ENCODE peak calls at places on chromosome 15, in six cellular contexts. O, Q, N, L, G and A are unnamed samples.

GRCh38 chr15:43517354-43518072 is at the start of gene MAP1A:
- DNase-seq in O (peak), Q (no peak), N (peak), L (no peak), G (no peak), A (no peak)

GRCh38 chr15:44010114-44010513 is 183.3 kb downstream of the WDR76 start:
- DNase-seq in O (no peak), Q (no peak), N (no peak), L (no peak), G (no peak), A (no peak)

GRCh38 chr15:30922469-30923311 is 19.0 kb downstream of the FAN1 start:
- DNase-seq in O (peak), Q (no peak), N (no peak), L (no peak), G (no peak), A (peak)

GRCh38 chr15:98635848-98636247 is 12.5 kb upstream of the IGF1R start:
- DNase-seq in O (no peak), Q (no peak), N (no peak), L (no peak), G (peak), A (no peak)

GRCh38 chr15:63401078-63401477 is 19.4 kb upstream of the CA12 start:
- DNase-seq in O (no peak), Q (no peak), N (no peak), L (no peak), G (no peak), A (no peak)

GRCh38 chr15:63856711-63857458 is 23.1 kb upstream of the HERC1 start:
- DNase-seq in O (no peak), Q (no peak), N (no peak), L (no peak), G (no peak), A (no peak)

GRCh38 chr15:85592148-85592547 is 202.6 kb downstream of the KLHL25 start:
- DNase-seq in O (no peak), Q (no peak), N (no peak), L (no peak), G (no peak), A (no peak)

GRCh38 chr15:77575203-77575934 is 57.3 kb downstream of the LINGO1 start:
- DNase-seq in O (no peak), Q (no peak), N (no peak), L (no peak), G (no peak), A (no peak)

GRCh38 chr15:95990833-95991232 is 339.7 kb upstream of the NR2F2 start:
- DNase-seq in O (no peak), Q (no peak), N (no peak), L (peak), G (no peak), A (no peak)

GRCh38 chr15:74201656-74202420 is 749 bp downstream of the STRA6 start:
- DNase-seq in O (no peak), Q (no peak), N (no peak), L (no peak), G (no peak), A (no peak)

GRCh38 chr15:79973445-79974180 is 2.6 kb upstream of the BCL2A1 start:
- DNase-seq in O (no peak), Q (no peak), N (no peak), L (no peak), G (no peak), A (no peak)

GRCh38 chr15:58770519-58770856 is 614 bp upstream of the MINDY2 start:
- DNase-seq in O (no peak), Q (no peak), N (no peak), L (no peak), G (no peak), A (no peak)

GRCh38 chr15:51403072-51403878 is 61.8 kb downstream of the GLDN start:
- DNase-seq in O (no peak), Q (no peak), N (peak), L (no peak), G (peak), A (no peak)

GRCh38 chr15:51281368-51281967 is 56.9 kb downstream of the CYP19A1 start:
- DNase-seq in O (peak), Q (no peak), N (peak), L (no peak), G (no peak), A (peak)

GRCh38 chr15:53837263-53837662 is 77.8 kb upstream of the WDR72 start:
- DNase-seq in O (no peak), Q (no peak), N (no peak), L (no peak), G (no peak), A (peak)

GRCh38 chr15:38555686-38556334 is 8.8 kb downstream of the RASGRP1 start:
- DNase-seq in O (no peak), Q (no peak), N (no peak), L (no peak), G (no peak), A (no peak)

GRCh38 chr15:97346221-97346620 is 614.3 kb upstream of the ARRDC4 start:
- DNase-seq in O (no peak), Q (no peak), N (no peak), L (no peak), G (no peak), A (no peak)

GRCh38 chr15:39149636-39150035 is 431.2 kb upstream of the THBS1 start:
- DNase-seq in O (no peak), Q (no peak), N (no peak), L (no peak), G (no peak), A (no peak)

GRCh38 chr15:81296673-81297072 is 27.3 kb downstream of the STARD5 start:
- DNase-seq in O (peak), Q (peak), N (no peak), L (peak), G (no peak), A (peak)

GRCh38 chr15:56051700-56052099 is 58.3 kb upstream of the NEDD4 start:
- DNase-seq in O (no peak), Q (no peak), N (no peak), L (no peak), G (no peak), A (no peak)

GRCh38 chr15:65393091-65393490 is 15.3 kb upstream of the IGDCC3 start:
- DNase-seq in O (no peak), Q (no peak), N (no peak), L (no peak), G (no peak), A (no peak)

GRCh38 chr15:93164409-93164808 is 75.4 kb upstream of the RGMA start:
- DNase-seq in O (no peak), Q (no peak), N (no peak), L (no peak), G (no peak), A (no peak)

GRCh38 chr15:85440451-85440850 is 60.0 kb downstream of the AKAP13 start:
- DNase-seq in O (no peak), Q (no peak), N (no peak), L (no peak), G (no peak), A (no peak)

GRCh38 chr15:98740963-98741362 is 92.6 kb downstream of the IGF1R start:
- DNase-seq in O (no peak), Q (no peak), N (no peak), L (no peak), G (no peak), A (no peak)

GRCh38 chr15:90354986-90355385 is 2.9 kb downstream of the ZNF774 start:
- DNase-seq in O (no peak), Q (no peak), N (no peak), L (no peak), G (no peak), A (no peak)

GRCh38 chr15:56532766-56533455 is 68.0 kb upstream of the MNS1 start:
- DNase-seq in O (no peak), Q (no peak), N (no peak), L (no peak), G (no peak), A (no peak)

GRCh38 chr15:65400760-65401606 is 21.8 kb downstream of the IGDCC4 start:
- DNase-seq in O (no peak), Q (no peak), N (peak), L (no peak), G (no peak), A (peak)

DNA sequence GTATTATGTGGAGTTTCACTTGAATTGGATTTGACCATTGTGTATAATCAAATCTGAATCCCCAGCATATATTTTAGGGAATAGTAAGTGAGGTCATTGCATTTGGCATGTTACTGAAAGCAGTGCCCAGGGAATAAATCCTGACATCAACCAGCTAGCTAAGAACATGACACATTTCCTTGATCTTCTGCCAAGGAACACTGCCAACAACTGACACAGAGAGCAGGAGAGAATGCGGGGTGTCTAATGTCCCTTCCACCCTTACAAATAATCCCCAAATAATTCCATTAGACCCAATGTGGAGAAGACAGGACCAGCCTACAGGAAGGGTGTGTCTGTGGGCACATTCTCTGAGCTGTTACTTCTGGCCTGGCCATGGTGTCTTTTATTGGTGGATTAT is 30.6 kb upstream of the UBE3A start:
- DNase-seq in O (no peak), Q (no peak), N (no peak), L (no peak), G (no peak), A (no peak)
- TF ChIP-seq EP300 in O (no peak), Q (no peak), N (no peak), L (no peak), G (no peak), A (no peak)

GRCh38 chr15:35302340-35302739 is 217.2 kb upstream of the NANOGP8 start:
- DNase-seq in O (no peak), Q (no peak), N (no peak), L (no peak), G (no peak), A (no peak)
- TF ChIP-seq EP300 in O (no peak), Q (no peak), N (no peak), L (no peak), G (no peak), A (no peak)

GRCh38 chr15:101014921-101015841 is 96.0 kb downstream of the LRRK1 start:
- DNase-seq in O (peak), Q (peak), N (peak), L (peak), G (peak), A (peak)

GRCh38 chr15:101013151-101013550 is 94.0 kb downstream of the LRRK1 start:
- DNase-seq in O (peak), Q (peak), N (no peak), L (no peak), G (peak), A (no peak)

GRCh38 chr15:101014276-101014675 is 95.1 kb downstream of the LRRK1 start:
- DNase-seq in O (no peak), Q (peak), N (no peak), L (no peak), G (peak), A (no peak)

GRCh38 chr15:101012326-101013040 is 93.3 kb downstream of the LRRK1 start:
- DNase-seq in O (peak), Q (peak), N (no peak), L (no peak), G (peak), A (no peak)

DNA sequence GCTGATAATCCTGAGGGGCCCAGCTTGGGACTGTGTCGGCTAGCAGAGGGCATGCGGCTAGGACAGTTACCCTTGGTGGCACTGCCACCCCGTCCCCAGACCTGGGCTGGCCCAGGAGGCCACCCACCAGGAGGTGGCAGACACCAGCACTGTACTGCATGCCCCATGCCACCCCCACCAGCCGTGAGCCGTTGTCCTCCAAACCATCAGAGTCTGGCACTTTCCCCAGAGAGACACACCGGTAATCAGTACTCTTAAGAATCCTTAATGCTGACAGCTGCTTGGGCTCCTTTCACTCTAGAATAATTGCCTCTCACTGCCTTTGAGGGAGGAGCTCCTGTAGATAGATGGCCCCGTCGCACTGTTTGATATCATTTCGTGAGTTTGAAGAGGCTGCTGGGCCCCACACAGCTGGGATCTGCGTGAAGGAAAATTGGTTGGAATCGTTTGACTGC is 94.6 kb downstream of the LRRK1 start:
- DNase-seq in O (peak), Q (peak), N (no peak), L (no peak), G (peak), A (no peak)
- TF ChIP-seq EP300 in O (no peak), Q (no peak), N (no peak), L (no peak), G (no peak), A (no peak)

GRCh38 chr15:78671626-78672211 is 30.7 kb upstream of the CHRNB4 start:
- DNase-seq in O (no peak), Q (no peak), N (no peak), L (no peak), G (no peak), A (no peak)
- TF ChIP-seq EP300 in O (no peak), Q (no peak), N (no peak), L (no peak), G (no peak), A (no peak)

DNA sequence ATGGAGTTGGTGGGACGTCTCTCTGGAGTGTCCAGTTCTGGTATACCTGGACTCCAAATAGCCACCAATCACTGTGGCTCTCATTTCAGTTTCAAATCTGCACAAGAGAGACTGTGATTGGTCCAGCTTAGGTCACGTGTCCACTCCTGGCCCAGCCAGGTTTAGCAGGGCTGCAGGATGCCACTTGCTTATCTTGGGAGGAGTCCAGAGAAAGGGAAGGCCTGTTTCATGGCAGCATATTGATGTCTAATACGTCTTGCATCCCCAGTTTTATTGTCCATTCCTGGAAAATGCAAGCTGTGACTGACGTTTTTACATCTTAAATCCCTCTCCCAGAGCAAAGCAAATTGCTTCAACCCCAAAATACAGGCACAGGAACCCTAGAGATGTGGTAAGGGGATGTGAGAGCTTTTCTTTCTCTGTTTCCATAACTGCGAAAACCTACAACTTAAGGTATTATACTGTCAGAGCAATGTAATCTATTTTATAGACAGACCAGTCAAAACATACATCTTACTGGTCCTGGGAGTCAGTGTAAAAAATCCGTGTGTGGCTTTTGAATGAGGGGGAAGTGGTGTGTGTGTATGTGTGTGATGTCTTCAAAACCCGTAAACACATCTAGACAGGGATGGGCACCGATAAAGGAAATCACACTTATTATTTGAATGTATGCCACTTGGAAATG is 274.4 kb downstream of the TLE3 start:
- DNase-seq in O (peak), Q (no peak), N (peak), L (no peak), G (no peak), A (no peak)
- TF ChIP-seq EP300 in O (no peak), Q (no peak), N (no peak), L (no peak), G (no peak), A (no peak)